ENCODE peak calls at places on chromosomes 4 and X, in four cellular contexts. K is neural progenitor cell, S is nephron progenitor cell, Z is body of pancreas. Q is an unnamed sample.

GRCh38 chr4:165379662-165380061 is 854 bp downstream of the CPE start:
- DNase-seq in K (peak), S (peak), Z (no peak), Q (no peak)

GRCh38 chr4:101464596-101464995 is 117.3 kb upstream of the PPP3CA start:
- DNase-seq in K (no peak), S (no peak), Z (no peak), Q (no peak)

GRCh38 chrX:45849261-45849660 is 648.6 kb upstream of the DIPK2B start:
- DNase-seq in K (peak), S (no peak), Z (peak), Q (peak)

GRCh38 chr4:139839664-139840063 is 174.0 kb downstream of the MGST2 start:
- DNase-seq in K (no peak), S (no peak), Z (no peak), Q (no peak)

GRCh38 chrX:46576458-46576857 is 2.9 kb downstream of the CHST7 start:
- DNase-seq in K (no peak), S (no peak), Z (no peak), Q (no peak)

GRCh38 chr4:56979674-56980073 is 978 bp downstream of the POLR2B start:
- DNase-seq in K (peak), S (peak), Z (no peak), Q (peak)

GRCh38 chr4:153549401-153549800 is 83.2 kb downstream of the TMEM131L start:
- DNase-seq in K (no peak), S (no peak), Z (no peak), Q (no peak)

GRCh38 chr4:42816864-42817263 is 75.6 kb upstream of the GRXCR1 start:
- DNase-seq in K (no peak), S (no peak), Z (no peak), Q (no peak)

GRCh38 chr4:26803462-26803861 is 57.2 kb upstream of the STIM2 start:
- DNase-seq in K (peak), S (peak), Z (no peak), Q (no peak)

GRCh38 chr4:76611611-76612010 is 176.6 kb downstream of the SHROOM3 start:
- DNase-seq in K (no peak), S (no peak), Z (peak), Q (no peak)

GRCh38 chr4:102105983-102106382 is 239.3 kb downstream of the SLC39A8 start:
- DNase-seq in K (no peak), S (no peak), Z (no peak), Q (no peak)

GRCh38 chrX:106906361-106906760 is 3.2 kb upstream of the RIPPLY1 start:
- DNase-seq in K (no peak), S (no peak), Z (no peak), Q (peak)

GRCh38 chrX:63458981-63459380 is 107.8 kb upstream of the SPIN4 start:
- DNase-seq in K (no peak), S (no peak), Z (no peak), Q (no peak)

GRCh38 chr4:85430697-85431096 is 44.3 kb upstream of the ARHGAP24 start:
- DNase-seq in K (no peak), S (no peak), Z (no peak), Q (no peak)

GRCh38 chr4:787561-787981 is 38.4 kb downstream of the CPLX1 start:
- DNase-seq in K (no peak), S (no peak), Z (no peak), Q (no peak)

GRCh38 chrX:16788477-16788876 is 2.2 kb downstream of the TXLNG start:
- DNase-seq in K (no peak), S (no peak), Z (no peak), Q (no peak)

GRCh38 chr4:147138171-147138570 is 192.5 kb upstream of the TTC29 start:
- DNase-seq in K (no peak), S (no peak), Z (no peak), Q (no peak)

GRCh38 chrX:119503484-119503861 is 35.2 kb downstream of the SLC25A5 start:
- DNase-seq in K (no peak), S (no peak), Z (peak), Q (peak)

GRCh38 chrX:106783716-106784115 is 18.8 kb upstream of the TBC1D8B start:
- DNase-seq in K (peak), S (no peak), Z (no peak), Q (no peak)

GRCh38 chr4:72340803-72341431 is 228.1 kb downstream of the ADAMTS3 start:
- DNase-seq in K (no peak), S (no peak), Z (no peak), Q (no peak)

GRCh38 chr4:48779095-48779997 is 733 bp downstream of the FRYL start:
- DNase-seq in K (peak), S (peak), Z (peak), Q (peak)

GRCh38 chr4:89039735-89040338 is 17.1 kb downstream of the FAM13A start:
- DNase-seq in K (no peak), S (no peak), Z (no peak), Q (no peak)

GRCh38 chrX:22041931-22042530 is 9.9 kb downstream of the PHEX start:
- DNase-seq in K (no peak), S (peak), Z (no peak), Q (no peak)

GRCh38 chrX:12777670-12778069 is 13.5 kb upstream of the PRPS2 start:
- DNase-seq in K (peak), S (no peak), Z (no peak), Q (no peak)

GRCh38 chr4:184819786-184820185 is 6.0 kb downstream of the ACSL1 start:
- DNase-seq in K (no peak), S (no peak), Z (no peak), Q (no peak)

GRCh38 chr4:88008624-88009235 is 1.3 kb downstream of the PKD2 start:
- DNase-seq in K (no peak), S (no peak), Z (no peak), Q (no peak)

DNA sequence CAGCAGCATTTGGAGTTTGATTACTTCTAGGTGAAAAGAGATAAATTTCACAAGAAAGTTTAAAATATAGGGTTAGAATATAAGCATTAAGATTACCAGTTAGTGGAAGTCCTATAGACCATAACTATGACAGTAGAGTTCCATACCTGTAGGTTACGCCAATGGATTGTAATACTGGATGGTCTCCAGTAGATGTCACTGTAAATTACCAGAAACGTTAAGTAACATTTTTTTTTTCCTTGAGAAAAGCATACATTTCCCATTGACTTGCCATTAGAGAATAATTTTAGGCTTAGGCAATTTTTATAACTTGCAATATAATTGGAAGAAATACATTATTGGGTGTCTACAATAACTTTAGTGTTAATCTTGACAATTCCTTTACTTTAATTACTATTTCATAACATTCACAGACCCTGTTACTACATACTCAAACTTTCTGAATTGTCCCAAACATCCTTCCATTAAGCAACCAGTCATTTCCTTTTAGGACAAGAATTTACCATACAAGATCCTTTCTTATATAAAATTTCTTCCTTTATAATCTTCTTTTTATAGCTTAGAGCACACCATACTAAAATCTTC is 304.1 kb upstream of the TECRL start:
- DNase-seq in K (peak), S (no peak), Z (no peak), Q (no peak)
- TF ChIP-seq CTCF in K (peak), S (peak), Z (peak), Q (peak)

DNA sequence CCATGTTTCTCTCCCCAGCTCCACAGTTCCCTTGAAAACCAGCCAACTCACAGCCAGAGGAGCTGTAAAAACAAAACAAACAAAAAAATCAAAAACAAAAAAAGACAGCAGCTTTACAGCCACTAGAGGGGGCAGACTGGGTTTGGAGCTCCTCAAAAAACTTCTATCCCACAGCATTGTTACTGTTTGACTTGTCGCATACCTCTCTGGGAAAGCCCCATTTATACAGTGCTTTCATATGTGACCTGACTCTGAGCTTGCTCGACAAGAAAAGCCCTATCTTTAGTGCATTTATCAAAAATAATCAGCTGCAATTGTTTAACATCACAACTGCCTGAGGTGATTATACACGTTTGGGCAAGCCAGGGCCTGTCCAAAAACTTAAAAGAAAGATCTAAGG is 21.6 kb downstream of the TSPAN6 start:
- DNase-seq in K (peak), S (no peak), Z (peak), Q (peak)
- TF ChIP-seq CTCF in K (peak), S (peak), Z (peak), Q (peak)

GRCh38 chr4:110953898-110954297 is 331.0 kb upstream of the PITX2 start:
- DNase-seq in K (no peak), S (no peak), Z (no peak), Q (no peak)

GRCh38 chr4:110955748-110956147 is 332.9 kb upstream of the PITX2 start:
- DNase-seq in K (no peak), S (no peak), Z (no peak), Q (no peak)

GRCh38 chr4:110962616-110963015 is 339.7 kb upstream of the PITX2 start:
- DNase-seq in K (no peak), S (no peak), Z (no peak), Q (no peak)

GRCh38 chr4:110963621-110964020 is 340.7 kb upstream of the PITX2 start:
- DNase-seq in K (no peak), S (no peak), Z (no peak), Q (no peak)

GRCh38 chr4:110959041-110959643 is 336.3 kb upstream of the PITX2 start:
- DNase-seq in K (no peak), S (no peak), Z (no peak), Q (no peak)
- TF ChIP-seq CTCF in K (peak), S (no peak), Z (no peak), Q (no peak)

DNA sequence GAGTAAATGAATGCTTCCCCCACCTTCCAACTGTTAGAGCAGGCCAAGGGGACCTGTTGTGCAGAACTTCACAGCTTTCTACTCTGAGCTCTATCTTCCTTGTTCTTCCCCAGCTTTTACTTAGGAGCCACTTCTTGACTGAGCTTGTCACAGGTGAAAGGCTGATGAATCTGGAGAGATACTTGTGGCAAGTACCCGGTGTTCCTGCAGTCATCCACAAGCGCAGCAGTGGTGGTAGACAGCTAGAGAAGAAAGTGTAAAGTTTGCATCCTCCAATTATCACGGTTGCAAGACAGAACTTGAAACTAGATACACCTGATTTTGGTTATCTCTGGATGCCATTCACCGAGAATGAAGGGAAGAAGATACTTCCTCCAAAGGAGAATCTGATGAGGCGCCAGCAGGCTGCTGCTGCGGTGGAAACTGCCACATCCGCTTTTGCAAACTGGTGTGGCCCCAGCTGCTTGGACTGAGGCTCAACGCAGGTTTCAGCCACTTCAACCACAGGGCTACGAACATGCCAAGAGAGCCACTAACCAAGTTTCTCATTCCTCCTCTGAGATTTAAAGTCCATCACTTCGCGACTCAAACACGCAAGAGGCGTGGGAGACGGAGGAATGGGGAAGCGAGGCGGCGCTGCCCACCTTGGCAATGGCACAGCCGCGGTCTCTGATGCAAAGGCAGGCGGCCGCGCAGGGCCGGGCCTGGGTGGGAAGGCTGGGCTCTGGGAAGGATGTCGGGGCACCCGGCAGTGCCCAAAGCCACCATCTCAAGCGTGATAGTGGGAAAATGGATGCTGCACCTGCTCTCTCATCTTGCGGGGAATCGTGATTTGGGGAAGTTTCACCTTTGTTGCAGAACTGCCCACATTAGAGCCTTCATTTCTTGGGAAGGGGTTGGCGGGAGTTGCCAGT is 1.3 kb upstream of the FHIP1A start:
- DNase-seq in K (peak), S (peak), Z (peak), Q (peak)
- TF ChIP-seq CTCF in K (no peak), S (no peak), Z (no peak), Q (no peak)

DNA sequence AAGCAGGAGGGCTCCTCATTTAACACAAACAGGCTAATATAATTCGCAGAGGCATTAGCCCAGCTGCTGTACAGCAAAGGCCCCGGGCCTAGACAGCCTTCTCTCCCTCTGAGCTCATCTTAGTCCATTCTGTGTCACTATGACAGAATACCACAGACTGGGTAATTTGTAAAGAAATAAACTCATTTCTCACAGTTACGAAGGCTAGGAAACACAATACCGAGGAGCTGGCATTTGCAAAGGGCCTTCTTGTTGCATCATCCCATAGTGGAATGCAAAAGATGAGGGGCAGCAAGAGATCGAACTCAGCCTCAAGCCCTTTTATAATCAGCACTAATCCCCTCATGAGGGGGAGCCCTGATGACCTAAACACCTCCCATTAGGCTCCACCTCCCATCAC is 48.5 kb downstream of the TSPAN5 start:
- DNase-seq in K (peak), S (no peak), Z (no peak), Q (no peak)
- TF ChIP-seq CTCF in K (no peak), S (no peak), Z (no peak), Q (no peak)

GRCh38 chr4:186132577-186133277 is 28.2 kb downstream of the FAM149A start:
- DNase-seq in K (peak), S (peak), Z (peak), Q (peak)
- TF ChIP-seq CTCF in K (peak), S (peak), Z (no peak), Q (peak)

DNA sequence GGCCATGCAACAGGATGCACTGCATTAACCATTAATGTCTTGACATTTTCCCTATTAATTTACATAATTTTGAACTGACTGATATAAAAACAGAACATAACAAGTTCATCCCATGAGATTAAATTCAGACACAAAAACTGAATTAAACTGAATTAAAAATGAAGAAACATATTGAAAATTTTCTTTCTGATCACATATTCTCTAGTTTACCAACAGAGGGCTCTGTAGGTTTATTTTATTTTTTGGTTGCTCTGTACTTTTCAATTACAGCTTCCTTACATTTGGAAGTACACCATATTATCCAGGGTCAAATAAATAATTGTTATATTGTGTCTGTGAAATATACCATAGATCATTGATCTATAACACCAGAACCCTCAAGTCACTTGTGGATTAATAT is 27.3 kb upstream of the CT83 start:
- DNase-seq in K (no peak), S (no peak), Z (no peak), Q (no peak)
- TF ChIP-seq CTCF in K (peak), S (peak), Z (no peak), Q (peak)